ENCODE peak calls at places on chromosome 12, in ten cellular contexts. H, L, Q, X, C, B, A, V, K and E are unnamed samples.

GRCh38 chr12:26496170-26496569 is 300.8 kb downstream of the SSPN start:
- DNase-seq in C (no peak), H (peak), X (no peak), V (no peak), L (no peak), A (peak), K (no peak), Q (no peak), B (no peak), E (no peak)

GRCh38 chr12:33222357-33222756 is 217.3 kb downstream of the SYT10 start:
- DNase-seq in V (no peak), A (no peak), C (no peak), K (no peak), X (no peak), Q (no peak), B (no peak), L (no peak), H (no peak), E (no peak)

GRCh38 chr12:124517260-124518050 is 50.0 kb downstream of the NCOR2 start:
- DNase-seq in B (peak), H (peak), V (peak), Q (no peak), C (peak), K (no peak), L (no peak), A (peak), X (no peak), E (peak)

GRCh38 chr12:74537126-74537706 is 419 bp upstream of the ATXN7L3B start:
- DNase-seq in V (no peak), K (peak), C (no peak), H (peak), X (no peak), B (no peak), L (peak), Q (peak), A (peak), E (no peak)

GRCh38 chr12:114777052-114777451 is 93.1 kb upstream of the TBX3 start:
- DNase-seq in L (no peak), H (peak), X (no peak), A (no peak), K (no peak), V (no peak), Q (no peak), C (no peak), B (no peak), E (no peak)

GRCh38 chr12:40647651-40648050 is 44.6 kb upstream of the CNTN1 start:
- DNase-seq in C (no peak), Q (no peak), K (no peak), H (peak), X (no peak), A (peak), V (no peak), B (no peak), L (no peak), E (no peak)

GRCh38 chr12:54385251-54385914 is 850 bp upstream of the ZNF385A start:
- DNase-seq in B (no peak), H (no peak), Q (peak), X (no peak), V (no peak), L (no peak), C (no peak), A (no peak), K (no peak), E (no peak)

GRCh38 chr12:76587428-76588178 is 28.0 kb upstream of the OSBPL8 start:
- DNase-seq in C (no peak), X (no peak), H (peak), B (no peak), V (no peak), Q (no peak), L (no peak), A (no peak), K (no peak), E (no peak)

GRCh38 chr12:128976120-128976519 is 122.8 kb downstream of the GLT1D1 start:
- DNase-seq in V (peak), X (no peak), C (no peak), Q (peak), B (no peak), L (no peak), A (no peak), K (no peak), H (no peak), E (no peak)

GRCh38 chr12:64678248-64678647 is 68.0 kb downstream of the RASSF3 start:
- DNase-seq in X (no peak), C (no peak), V (no peak), L (no peak), K (no peak), Q (peak), H (no peak), A (no peak), B (no peak), E (no peak)

GRCh38 chr12:79174656-79175055 is 310.1 kb downstream of the SYT1 start:
- DNase-seq in Q (peak), L (no peak), V (no peak), A (peak), H (peak), X (no peak), K (peak), C (no peak), B (no peak), E (no peak)

GRCh38 chr12:116425256-116426193 is 133.7 kb upstream of the MAP1LC3B2 start:
- DNase-seq in K (no peak), B (no peak), V (no peak), C (no peak), A (no peak), L (no peak), H (no peak), Q (no peak), X (no peak), E (no peak)

GRCh38 chr12:89791286-89791685 is 82.6 kb upstream of the ATP2B1 start:
- DNase-seq in X (no peak), Q (no peak), V (no peak), K (no peak), C (no peak), B (no peak), L (no peak), A (no peak), H (no peak), E (no peak)

GRCh38 chr12:111954974-111955373 is 58.0 kb downstream of the TMEM116 start:
- DNase-seq in C (no peak), X (no peak), A (no peak), K (no peak), L (no peak), B (no peak), H (no peak), Q (no peak), V (no peak), E (no peak)

GRCh38 chr12:100789146-100789545 is 5.4 kb upstream of the ANO4 start:
- DNase-seq in H (peak), A (peak), X (no peak), K (no peak), B (no peak), C (no peak), L (no peak), V (no peak), Q (no peak), E (no peak)

GRCh38 chr12:47744005-47744651 is 14.6 kb downstream of the RAPGEF3 start:
- DNase-seq in Q (peak), X (peak), L (no peak), H (no peak), B (no peak), V (peak), K (no peak), A (peak), C (no peak), E (no peak)

GRCh38 chr12:29882771-29883315 is 99.1 kb upstream of the TMTC1 start:
- DNase-seq in B (no peak), A (no peak), Q (no peak), V (no peak), K (no peak), H (no peak), L (no peak), X (no peak), C (no peak), E (no peak)

GRCh38 chr12:5768171-5768879 is 176.7 kb downstream of the ANO2 start:
- DNase-seq in K (no peak), H (no peak), Q (no peak), L (no peak), X (no peak), C (no peak), A (no peak), B (peak), V (peak), E (peak)

GRCh38 chr12:24821691-24822090 is 127.2 kb downstream of the BCAT1 start:
- DNase-seq in A (peak), Q (no peak), K (peak), B (no peak), H (peak), L (peak), C (no peak), V (no peak), X (no peak), E (no peak)

GRCh38 chr12:3542156-3542555 is 51.2 kb downstream of the PRMT8 start:
- DNase-seq in L (no peak), Q (no peak), A (no peak), K (no peak), X (no peak), H (no peak), V (no peak), C (no peak), B (no peak), E (no peak)

GRCh38 chr12:119446459-119446858 is 111.9 kb downstream of the CCDC60 start:
- DNase-seq in L (no peak), K (no peak), B (no peak), X (no peak), C (no peak), V (no peak), H (peak), A (peak), Q (no peak), E (no peak)

GRCh38 chr12:132276066-132276719 is 53.2 kb downstream of the GALNT9 start:
- DNase-seq in Q (no peak), X (no peak), B (no peak), V (no peak), A (no peak), K (no peak), C (no peak), L (no peak), H (no peak), E (no peak)

GRCh38 chr12:72286526-72286925 is 14.4 kb downstream of the TRHDE start:
- DNase-seq in H (peak), B (no peak), Q (no peak), L (no peak), C (no peak), K (no peak), A (no peak), X (no peak), V (no peak), E (no peak)

GRCh38 chr12:3480744-3481143 is 10.3 kb upstream of the PRMT8 start:
- DNase-seq in C (no peak), X (no peak), Q (no peak), B (no peak), L (no peak), H (no peak), A (no peak), K (no peak), V (no peak), E (no peak)

GRCh38 chr12:117377758-117378157 is 16.3 kb upstream of the NOS1 start:
- DNase-seq in A (peak), Q (peak), X (no peak), B (no peak), H (no peak), C (peak), K (no peak), L (no peak), V (peak), E (no peak)

GRCh38 chr12:124399622-124400021 is 104.7 kb downstream of the RFLNA start:
- DNase-seq in Q (peak), H (peak), C (no peak), L (no peak), K (no peak), X (no peak), B (peak), V (peak), A (no peak), E (no peak)

GRCh38 chr12:34289431-34290190 is 267.3 kb downstream of the ALG10 start:
- DNase-seq in C (no peak), Q (no peak), V (no peak), K (no peak), B (peak), X (no peak), A (no peak), L (no peak), H (no peak), E (no peak)

GRCh38 chr12:13841358-13841757 is 140.0 kb downstream of the GRIN2B start:
- DNase-seq in C (no peak), H (no peak), L (no peak), B (no peak), A (no peak), Q (no peak), K (no peak), X (no peak), V (no peak), E (no peak)

GRCh38 chr12:76489737-76490136 is 69.8 kb downstream of the OSBPL8 start:
- DNase-seq in Q (no peak), A (no peak), C (no peak), L (no peak), V (no peak), K (no peak), H (peak), X (no peak), B (no peak), E (no peak)

GRCh38 chr12:54337280-54337842 is 12.4 kb downstream of the COPZ1 start:
- DNase-seq in A (no peak), C (no peak), K (no peak), Q (no peak), B (no peak), L (no peak), V (no peak), H (peak), X (no peak), E (no peak)

GRCh38 chr12:78878447-78878846 is 13.9 kb downstream of the SYT1 start:
- DNase-seq in A (peak), C (no peak), L (no peak), H (no peak), V (no peak), B (no peak), X (no peak), Q (no peak), K (no peak), E (no peak)

GRCh38 chr12:120367924-120368788 is 808 bp downstream of the MSI1 start:
- DNase-seq in C (no peak), A (no peak), V (no peak), X (no peak), L (no peak), H (peak), B (peak), Q (no peak), K (no peak), E (no peak)

DNA sequence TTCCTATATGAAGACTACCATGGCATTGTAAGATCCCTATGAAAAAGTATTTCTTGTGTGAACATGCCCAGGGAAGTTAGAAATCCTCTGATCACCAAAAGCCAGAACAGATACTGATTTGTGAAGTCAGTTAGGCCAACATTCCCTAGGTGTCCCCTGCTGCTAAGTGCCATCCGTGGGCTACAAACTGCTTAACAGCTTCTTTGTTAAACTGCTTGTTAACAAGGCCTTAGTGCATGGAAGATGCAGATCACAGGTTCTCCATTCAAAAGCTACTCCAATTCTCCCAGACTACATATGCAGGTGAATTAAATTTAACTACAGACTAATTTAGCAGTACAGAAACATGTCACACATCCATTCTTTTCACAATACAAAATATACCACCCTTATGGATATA is 108.2 kb downstream of the PRICKLE1 start:
- DNase-seq in X (no peak), C (no peak), L (no peak), B (no peak), K (no peak), V (no peak), Q (no peak), A (no peak), H (no peak), E (no peak)
- H3K4me3 ChIP-seq in X (no peak), C (no peak), L (no peak), B (no peak), K (no peak), V (no peak), Q (no peak), A (no peak), H (peak), E (no peak)

GRCh38 chr12:57366315-57366714 is 64.5 kb downstream of the R3HDM2 start:
- DNase-seq in X (no peak), V (no peak), C (no peak), A (no peak), L (no peak), K (no peak), Q (no peak), B (no peak), H (no peak), E (no peak)
- H3K4me3 ChIP-seq in X (no peak), V (no peak), C (no peak), A (no peak), L (no peak), K (no peak), Q (no peak), B (no peak), H (no peak), E (no peak)

DNA sequence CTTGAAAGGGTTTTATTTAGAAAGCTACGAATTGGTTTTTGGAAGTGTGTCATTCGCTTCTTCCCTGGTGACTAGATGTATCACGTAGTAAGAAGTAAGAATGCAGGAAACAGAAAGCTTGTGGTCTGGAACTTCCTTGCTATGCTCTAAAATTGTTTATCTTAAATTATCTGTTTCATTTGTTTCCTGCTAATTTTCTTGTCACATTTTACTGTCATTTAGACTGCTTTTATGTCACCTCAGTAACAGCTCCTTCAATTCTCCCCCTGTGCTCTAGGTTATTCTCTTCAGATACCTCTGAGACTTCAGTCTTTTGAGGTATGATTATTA is 671 bp upstream of the CD69 start:
- DNase-seq in A (no peak), B (no peak), C (no peak), X (no peak), K (no peak), H (no peak), Q (no peak), V (no peak), L (no peak), E (no peak)
- H3K4me3 ChIP-seq in A (no peak), B (no peak), C (no peak), X (peak), K (no peak), H (no peak), Q (peak), V (no peak), L (no peak), E (peak)

GRCh38 chr12:113196582-113196981 is 11.1 kb downstream of the RITA1 start:
- DNase-seq in H (no peak), V (no peak), X (no peak), L (no peak), A (no peak), C (no peak), K (no peak), Q (no peak), B (no peak), E (no peak)

GRCh38 chr12:113196996-113197395 is 11.5 kb downstream of the RITA1 start:
- DNase-seq in K (no peak), C (peak), H (peak), Q (peak), X (peak), L (peak), B (peak), A (peak), V (peak), E (no peak)

GRCh38 chr12:113197518-113198077 is 12.1 kb downstream of the RITA1 start:
- DNase-seq in H (no peak), B (no peak), L (no peak), C (no peak), V (no peak), X (no peak), K (no peak), Q (peak), A (no peak), E (no peak)

GRCh38 chr12:113195598-113195997 is 10.1 kb downstream of the RITA1 start:
- DNase-seq in L (no peak), H (no peak), V (no peak), C (no peak), B (no peak), Q (no peak), A (no peak), K (no peak), X (no peak), E (no peak)

GRCh38 chr12:113194971-113195391 is 9.5 kb downstream of the RITA1 start:
- DNase-seq in C (no peak), L (no peak), B (no peak), X (no peak), V (no peak), H (peak), K (no peak), Q (no peak), A (no peak), E (no peak)
- H3K4me3 ChIP-seq in C (no peak), L (no peak), B (no peak), X (no peak), V (no peak), H (no peak), K (no peak), Q (no peak), A (no peak), E (no peak)

DNA sequence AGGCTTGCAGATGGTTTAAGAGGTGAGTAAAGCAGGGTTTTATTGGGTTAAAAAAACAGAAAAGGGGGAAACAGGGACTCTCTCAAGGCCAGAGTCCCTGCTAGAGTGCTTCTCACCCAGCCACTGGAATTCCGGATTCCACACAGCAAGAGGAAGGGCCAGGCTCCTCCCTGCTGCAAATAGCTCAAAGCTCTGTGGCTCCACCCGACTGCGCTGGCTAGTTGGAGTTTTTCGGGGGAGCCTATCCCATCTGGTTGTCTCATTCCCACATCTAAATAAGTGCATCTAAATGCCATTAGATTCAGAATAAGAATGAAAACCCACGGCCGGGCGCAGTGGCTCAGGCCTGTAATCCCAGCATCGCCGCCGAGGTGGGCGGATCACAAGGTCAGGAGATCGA is 791.5 kb downstream of the SLC16A7 start:
- DNase-seq in L (no peak), X (no peak), V (no peak), A (no peak), C (no peak), Q (no peak), K (no peak), H (no peak), B (no peak), E (no peak)
- H3K4me3 ChIP-seq in L (no peak), X (no peak), V (no peak), A (no peak), C (no peak), Q (no peak), K (no peak), H (no peak), B (no peak), E (no peak)

DNA sequence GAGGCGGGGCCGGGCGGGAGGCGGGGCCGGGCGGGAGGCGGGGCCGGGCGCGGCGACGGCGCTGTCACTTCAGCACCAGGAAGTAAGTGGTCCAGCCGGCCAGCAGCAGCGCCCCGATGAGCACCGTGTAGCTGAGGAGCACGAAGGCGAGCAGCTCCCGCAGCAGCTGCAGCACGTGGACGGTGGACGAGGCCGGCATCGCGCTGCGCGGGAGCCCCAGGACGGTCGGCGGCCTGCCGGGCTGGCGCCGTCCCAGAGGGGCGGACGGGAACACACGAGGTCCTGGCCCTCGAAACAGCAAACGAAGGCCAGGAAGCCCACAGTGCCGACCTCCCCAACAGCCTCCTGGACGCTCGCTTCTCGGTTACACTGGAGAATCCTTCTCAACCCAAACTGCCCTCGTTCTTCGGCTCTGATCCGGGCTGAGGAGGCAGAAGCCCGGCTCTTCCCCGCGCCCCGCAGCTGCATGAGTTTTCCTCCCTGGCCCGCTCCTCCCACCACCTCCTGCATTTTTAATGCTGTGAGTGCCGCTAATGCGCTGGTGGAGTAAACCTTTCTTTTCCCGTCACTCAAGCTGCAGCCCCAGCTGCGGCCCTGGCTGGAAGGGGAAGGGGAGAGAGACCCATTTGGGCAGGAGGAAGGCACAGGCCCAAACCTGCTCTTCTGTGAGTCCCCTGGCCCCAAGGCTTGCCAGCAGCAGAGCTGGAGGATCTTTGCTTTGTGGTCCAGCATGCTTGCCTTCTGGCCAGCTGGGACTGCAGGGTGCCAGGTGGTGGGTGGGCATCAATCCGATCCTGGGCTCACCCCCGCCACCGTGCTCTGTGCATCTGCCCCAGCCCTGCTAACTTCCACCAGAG is 742 bp upstream of the DIABLO start:
- DNase-seq in H (no peak), Q (no peak), K (no peak), L (no peak), A (no peak), C (no peak), B (peak), V (no peak), X (no peak), E (no peak)
- H3K4me3 ChIP-seq in H (peak), Q (peak), K (peak), L (peak), A (peak), C (peak), B (peak), V (peak), X (peak), E (peak)

GRCh38 chr12:102917026-102917787 is at the start of gene PAH:
- DNase-seq in Q (peak), B (no peak), L (no peak), H (no peak), X (peak), K (no peak), V (peak), C (no peak), A (no peak), E (no peak)
- H3K4me3 ChIP-seq in Q (peak), B (no peak), L (peak), H (no peak), X (peak), K (no peak), V (peak), C (no peak), A (peak), E (no peak)